ENCODE peak calls at places on chromosomes 1 and 21, in ten cellular contexts. F is SK-N-DZ; J is ecto neural progenitor cell; E is mesenteric fat pad; Q is CMK; U is activated CD4-positive, alpha-beta T cell treated with anti-CD3 and anti-CD28 coated beads, Interleukin-2, amount 10 ng/mL, durations not matched to agents 7 days and 5 days; S is NCI-H1105; K is anterior cingulate cortex; C is DMS 273 treated with DMSO at 0.1 percent for 48 hours; D is left lobe of liver. N is an unnamed sample.
A peak's percentile ranks its signal among the peaks of the same experiment; 100 is the strongest.

GRCh38 chr1:31441970-31442647 is 29.1 kb downstream of the SERINC2 start:
- DNase-seq in Q (no peak), S (no peak), J (no peak), D (peak; percentile 33), K (no peak), E (no peak), C (no peak), F (no peak), U (no peak), N (no peak)

GRCh38 chr1:43786975-43787374 is 79.6 kb downstream of the ST3GAL3 start:
- DNase-seq in S (no peak), E (no peak), J (no peak), Q (no peak), U (no peak), K (no peak), C (no peak), F (no peak), D (no peak), N (no peak)

GRCh38 chr1:81126989-81127571 is 673.7 kb upstream of the ADGRL2 start:
- DNase-seq in K (no peak), C (no peak), U (no peak), J (no peak), D (no peak), S (peak; percentile 95), E (no peak), Q (no peak), F (no peak), N (no peak)

GRCh38 chr21:15003463-15004135 is 61.2 kb downstream of the NRIP1 start:
- DNase-seq in U (no peak), F (peak; percentile 75), D (no peak), K (no peak), S (peak; percentile 80), C (peak; percentile 71), J (no peak), Q (no peak), E (no peak), N (no peak)

GRCh38 chr21:44579833-44580144 is 615 bp downstream of the KRTAP10-5 start:
- DNase-seq in C (peak; percentile 31), K (no peak), F (no peak), J (peak; percentile 32), E (no peak), Q (no peak), S (no peak), U (no peak), D (no peak), N (no peak)

GRCh38 chr1:171852273-171852672 is 11.0 kb downstream of the DNM3 start:
- DNase-seq in J (no peak), S (no peak), Q (no peak), K (no peak), E (no peak), D (no peak), F (no peak), C (no peak), U (no peak), N (no peak)

GRCh38 chr1:227166559-227166958 is 151.7 kb downstream of the CDC42BPA start:
- DNase-seq in E (no peak), S (no peak), F (no peak), D (no peak), C (no peak), U (no peak), K (no peak), J (no peak), Q (no peak), N (no peak)

GRCh38 chr1:176826265-176826664 is 338.2 kb downstream of the ASTN1 start:
- DNase-seq in U (no peak), F (peak; percentile 65), Q (no peak), C (peak; percentile 32), K (no peak), E (no peak), D (no peak), S (no peak), J (no peak), N (no peak)

GRCh38 chr1:39776886-39777683 is 5.9 kb upstream of the OXCT2 start:
- DNase-seq in F (no peak), U (no peak), K (no peak), Q (no peak), D (no peak), C (no peak), J (no peak), E (peak; percentile 60), S (no peak), N (no peak)

GRCh38 chr1:204673909-204674701 is 11.4 kb downstream of the LRRN2 start:
- DNase-seq in S (peak; percentile 94), F (no peak), D (no peak), U (no peak), Q (no peak), K (no peak), J (no peak), E (no peak), C (no peak), N (no peak)

GRCh38 chr1:246005067-246005466 is 502.0 kb downstream of the SMYD3 start:
- DNase-seq in S (no peak), F (no peak), J (no peak), Q (no peak), K (no peak), E (no peak), U (no peak), C (no peak), D (no peak), N (peak; percentile 17)

GRCh38 chr1:110086959-110087358 is 16.5 kb upstream of the ALX3 start:
- DNase-seq in F (no peak), Q (no peak), E (no peak), D (no peak), S (no peak), U (no peak), K (no peak), J (no peak), C (no peak), N (no peak)

GRCh38 chr1:88813474-88813873 is 77.9 kb downstream of the GTF2B start:
- DNase-seq in C (no peak), E (no peak), S (no peak), Q (no peak), U (no peak), J (no peak), D (no peak), F (no peak), K (no peak), N (no peak)

GRCh38 chr21:17729455-17729854 is 89.7 kb downstream of the C21orf91 start:
- DNase-seq in F (no peak), K (no peak), J (no peak), U (no peak), S (no peak), E (no peak), Q (no peak), D (no peak), C (no peak), N (no peak)

GRCh38 chr1:223363057-223363855 is 720 bp downstream of the SUSD4 start:
- DNase-seq in U (no peak), Q (no peak), D (no peak), C (peak; percentile 29), K (no peak), J (peak; percentile 72), E (no peak), S (peak; percentile 42), F (peak; percentile 21), N (no peak)

GRCh38 chr21:38957575-38958340 is 152.0 kb downstream of the ETS2 start:
- DNase-seq in C (no peak), F (no peak), K (no peak), E (no peak), U (no peak), Q (no peak), S (no peak), J (no peak), D (no peak), N (no peak)

GRCh38 chr1:212467843-212468482 is 35.2 kb downstream of the NENF start:
- DNase-seq in J (no peak), D (no peak), E (no peak), C (no peak), K (no peak), Q (no peak), U (no peak), F (peak; percentile 33), S (no peak), N (peak; percentile 61)

GRCh38 chr1:235873045-235873444 is 6.3 kb upstream of the LYST start:
- DNase-seq in U (no peak), D (no peak), S (no peak), E (no peak), F (no peak), J (no peak), C (no peak), Q (no peak), K (no peak), N (no peak)

GRCh38 chr1:75861831-75862230 is 65.1 kb downstream of the MSH4 start:
- DNase-seq in E (no peak), J (no peak), C (no peak), Q (no peak), D (no peak), K (no peak), S (no peak), U (no peak), F (no peak), N (no peak)

GRCh38 chr1:11940260-11940921 is 5.9 kb downstream of the PLOD1 start:
- DNase-seq in K (no peak), C (no peak), Q (no peak), D (peak; percentile 89), F (no peak), U (no peak), J (no peak), E (no peak), S (no peak), N (peak; percentile 89)

GRCh38 chr1:192907545-192908243 is 98.9 kb downstream of the RGS2 start:
- DNase-seq in E (no peak), S (no peak), C (no peak), D (no peak), U (no peak), F (no peak), Q (no peak), J (no peak), K (no peak), N (no peak)

GRCh38 chr1:45246760-45247159 is 40.4 kb upstream of the ZSWIM5 start:
- DNase-seq in S (no peak), F (no peak), Q (no peak), D (no peak), K (no peak), E (no peak), C (no peak), J (no peak), U (no peak), N (no peak)

GRCh38 chr1:10122926-10123325 is 87.4 kb upstream of the KIF1B start:
- DNase-seq in D (no peak), E (no peak), F (no peak), Q (no peak), K (no peak), C (no peak), S (no peak), U (no peak), J (no peak), N (no peak)

GRCh38 chr1:175978476-175978875 is 228.6 kb downstream of the COP1 start:
- DNase-seq in Q (no peak), K (no peak), S (no peak), D (no peak), F (no peak), J (no peak), C (no peak), E (no peak), U (no peak), N (no peak)

GRCh38 chr1:44801491-44802305 is 1.5 kb downstream of the PLK3 start:
- DNase-seq in J (no peak), U (peak; percentile 48), D (no peak), Q (no peak), C (no peak), F (no peak), S (no peak), K (no peak), E (no peak), N (no peak)

GRCh38 chr1:228267962-228268890 is 60.4 kb downstream of the OBSCN start:
- DNase-seq in E (peak; percentile 83), U (no peak), F (peak; percentile 61), Q (no peak), K (no peak), D (no peak), C (no peak), S (no peak), J (no peak), N (no peak)

GRCh38 chr21:32918467-32919140 is 107.1 kb upstream of the OLIG2 start:
- DNase-seq in F (no peak), J (no peak), D (no peak), C (peak; percentile 2), S (no peak), K (no peak), Q (no peak), U (no peak), E (no peak), N (no peak)

GRCh38 chr1:78038071-78038470 is 7.7 kb upstream of the GIPC2 start:
- DNase-seq in F (no peak), D (no peak), S (no peak), J (no peak), Q (no peak), K (no peak), C (no peak), E (no peak), U (no peak), N (no peak)